ENCODE peak calls at places on chromosomes 4 and X, in six cellular contexts. One of them, this sample, is unnamed.

GRCh38 chr4:173073939-173074500 is 94.6 kb upstream of the GALNT7 start:
- DNase-seq in iris pigment epithelial cell: no peak
- DNase-seq in PC-9: no peak
- DNase-seq in colonic mucosa: no peak
- DNase-seq in psoas muscle: no peak
- DNase-seq in H54: no peak
- DNase-seq in this sample: no peak

GRCh38 chr4:76374744-76375143 is 46.2 kb downstream of the CCDC158 start:
- DNase-seq in colonic mucosa: no peak
- DNase-seq in H54: no peak
- DNase-seq in PC-9: no peak
- DNase-seq in iris pigment epithelial cell: peak; percentile 14
- DNase-seq in psoas muscle: no peak
- DNase-seq in this sample: no peak

GRCh38 chr4:92580816-92581215 is 277.1 kb downstream of the GRID2 start:
- DNase-seq in colonic mucosa: no peak
- DNase-seq in PC-9: no peak
- DNase-seq in H54: no peak
- DNase-seq in psoas muscle: no peak
- DNase-seq in iris pigment epithelial cell: no peak
- DNase-seq in this sample: no peak

GRCh38 chr4:2886622-2887021 is 43.0 kb downstream of the ADD1 start:
- DNase-seq in psoas muscle: no peak
- DNase-seq in iris pigment epithelial cell: no peak
- DNase-seq in PC-9: no peak
- DNase-seq in colonic mucosa: no peak
- DNase-seq in H54: no peak
- DNase-seq in this sample: no peak

GRCh38 chr4:181301735-181302380 is 941.3 kb upstream of the TENM3 start:
- DNase-seq in H54: no peak
- DNase-seq in colonic mucosa: peak; percentile 44
- DNase-seq in PC-9: peak; percentile 20
- DNase-seq in iris pigment epithelial cell: peak; percentile 12
- DNase-seq in psoas muscle: peak; percentile 17
- DNase-seq in this sample: no peak

GRCh38 chr4:53515076-53515475 is 76.2 kb downstream of the LNX1 start:
- DNase-seq in iris pigment epithelial cell: no peak
- DNase-seq in H54: no peak
- DNase-seq in psoas muscle: no peak
- DNase-seq in PC-9: no peak
- DNase-seq in colonic mucosa: no peak
- DNase-seq in this sample: no peak

GRCh38 chr4:105140684-105141490 is 5.8 kb upstream of the TET2 start:
- DNase-seq in H54: no peak
- DNase-seq in PC-9: no peak
- DNase-seq in colonic mucosa: peak; percentile 62
- DNase-seq in psoas muscle: no peak
- DNase-seq in iris pigment epithelial cell: no peak
- DNase-seq in this sample: no peak

GRCh38 chr4:168907119-168907698 is 102.8 kb downstream of the CBR4 start:
- DNase-seq in colonic mucosa: no peak
- DNase-seq in psoas muscle: no peak
- DNase-seq in PC-9: no peak
- DNase-seq in iris pigment epithelial cell: no peak
- DNase-seq in H54: no peak
- DNase-seq in this sample: no peak

GRCh38 chr4:98566491-98567008 is 91.9 kb downstream of the TSPAN5 start:
- DNase-seq in iris pigment epithelial cell: no peak
- DNase-seq in colonic mucosa: no peak
- DNase-seq in PC-9: no peak
- DNase-seq in H54: no peak
- DNase-seq in psoas muscle: no peak
- DNase-seq in this sample: no peak

GRCh38 chrX:136147320-136147901 is at the start of gene FHL1:
- DNase-seq in iris pigment epithelial cell: peak; percentile 47
- DNase-seq in PC-9: no peak
- DNase-seq in psoas muscle: peak; percentile 72
- DNase-seq in colonic mucosa: peak; percentile 50
- DNase-seq in H54: peak; percentile 22
- DNase-seq in this sample: no peak

GRCh38 chrX:150694738-150695410 is 1.7 kb downstream of the MTMR1 start:
- DNase-seq in H54: no peak
- DNase-seq in colonic mucosa: no peak
- DNase-seq in psoas muscle: no peak
- DNase-seq in PC-9: no peak
- DNase-seq in iris pigment epithelial cell: no peak
- DNase-seq in this sample: no peak

This sample was measured in T1000.